ENCODE peak calls at places on chromosomes 2 and 18, in six cellular contexts. M is IMR-90; D is activated CD4-positive, alpha-beta T cell treated with anti-CD3 and anti-CD28 coated beads for 4 hours; V is AG04450; W is ecto neural progenitor cell; C is brain microvascular endothelial cell. F is an unnamed sample.

GRCh38 chr18:32772580-32773186 is at the start of gene KLHL14:
- DNase-seq in W (no peak), D (no peak), C (no peak), V (no peak), M (no peak), F (peak)

GRCh38 chr18:48719388-48719787 is 180.6 kb downstream of the CTIF start:
- DNase-seq in C (no peak), D (no peak), V (no peak), W (no peak), M (no peak), F (no peak)

GRCh38 chr18:3284501-3284900 is 22.6 kb downstream of the MYL12B start:
- DNase-seq in V (no peak), C (no peak), D (no peak), M (no peak), W (no peak), F (no peak)

GRCh38 chr18:55264108-55264507 is 304.8 kb upstream of the CCDC68 start:
- DNase-seq in D (no peak), M (peak), V (no peak), C (no peak), W (no peak), F (peak)

GRCh38 chr2:74845217-74845751 is 11.4 kb downstream of the HK2 start:
- DNase-seq in W (no peak), C (peak), M (peak), D (peak), V (peak), F (peak)

GRCh38 chr18:28034567-28034966 is 142.4 kb downstream of the CDH2 start:
- DNase-seq in C (no peak), W (no peak), D (no peak), V (no peak), M (no peak), F (no peak)

GRCh38 chr18:51054764-51055163 is 24.8 kb downstream of the SMAD4 start:
- DNase-seq in V (no peak), W (no peak), C (peak), M (peak), D (no peak), F (no peak)

GRCh38 chr2:54915101-54915500 is 135.2 kb downstream of the RTN4 start:
- DNase-seq in V (no peak), D (no peak), C (no peak), M (no peak), W (no peak), F (no peak)

GRCh38 chr18:75088021-75088506 is 120.9 kb downstream of the PTGR3 start:
- DNase-seq in D (no peak), C (no peak), M (no peak), W (no peak), V (no peak), F (no peak)

GRCh38 chr2:120770176-120770575 is 34.5 kb downstream of the GLI2 start:
- DNase-seq in W (no peak), D (no peak), M (no peak), C (no peak), V (no peak), F (no peak)

GRCh38 chr18:12376034-12376717 is 851 bp downstream of the AFG3L2 start:
- DNase-seq in D (peak), C (peak), M (no peak), V (no peak), W (no peak), F (no peak)

GRCh38 chr18:79400591-79401381 is 5.1 kb downstream of the NFATC1 start:
- DNase-seq in W (peak), C (no peak), D (peak), M (no peak), V (no peak), F (no peak)

GRCh38 chr2:138502253-138503086 is 900 bp downstream of the SPOPL start:
- DNase-seq in D (no peak), C (no peak), V (no peak), M (no peak), W (no peak), F (no peak)

GRCh38 chr18:63016270-63016669 is 300.9 kb downstream of the PHLPP1 start:
- DNase-seq in C (peak), W (no peak), M (peak), D (peak), V (peak), F (peak)

GRCh38 chr2:160876029-160876428 is 284.2 kb upstream of the TANK start:
- DNase-seq in W (no peak), V (no peak), M (no peak), C (no peak), D (no peak), F (no peak)

GRCh38 chr18:49967914-49968313 is 154.6 kb upstream of the ACAA2 start:
- DNase-seq in D (no peak), V (no peak), W (no peak), M (no peak), C (no peak), F (no peak)

GRCh38 chr2:191243154-191243553 is 2.0 kb upstream of the MYO1B start:
- DNase-seq in D (no peak), M (no peak), V (no peak), W (no peak), C (no peak), F (no peak)

GRCh38 chr2:128557841-128558241 is 239.2 kb upstream of the HS6ST1 start:
- DNase-seq in C (no peak), W (no peak), M (peak), V (no peak), D (no peak), F (no peak)

GRCh38 chr2:180657054-180657453 is 323.4 kb upstream of the UBE2E3 start:
- DNase-seq in W (no peak), M (peak), C (peak), V (no peak), D (no peak), F (peak)

GRCh38 chr2:234690569-234691225 is 193.8 kb upstream of the ARL4C start:
- DNase-seq in V (no peak), C (no peak), M (peak), D (no peak), W (peak), F (no peak)

GRCh38 chr2:22329097-22329716 is 1055.8 kb upstream of the KLHL29 start:
- DNase-seq in W (no peak), V (no peak), M (no peak), D (no peak), C (no peak), F (no peak)

GRCh38 chr2:101828267-101829017 is 130.9 kb downstream of the MAP4K4 start:
- DNase-seq in W (no peak), M (no peak), V (no peak), D (no peak), C (no peak), F (no peak)

GRCh38 chr18:76823574-76823973 is 1.2 kb downstream of the ZNF236 start:
- DNase-seq in C (no peak), W (peak), M (peak), V (no peak), D (no peak), F (no peak)

GRCh38 chr2:43018179-43019024 is 208.0 kb downstream of the ZFP36L2 start:
- DNase-seq in M (peak), C (no peak), D (no peak), W (no peak), V (peak), F (peak)

GRCh38 chr18:75052475-75052874 is 156.5 kb downstream of the PTGR3 start:
- DNase-seq in W (no peak), C (no peak), M (no peak), V (no peak), D (no peak), F (no peak)

GRCh38 chr2:128422571-128422970 is 103.9 kb upstream of the HS6ST1 start:
- DNase-seq in W (no peak), V (peak), D (no peak), M (peak), C (peak), F (no peak)

F was measured in kidney glomerular epithelial cell.